ENCODE peak calls at places on chromosomes 4 and X, in ten cellular contexts. One of them, this sample, is unnamed. For H3K36me3, the result is how much of the 10 kb centered on the place peaks cover.

GRCh38 chr4:122234686-122235085 is 82.6 kb downstream of the BLTP1 start:
- DNase-seq in HCT116: no peak
- DNase-seq in HepG2: no peak
- DNase-seq in endothelial cell of umbilical vein: no peak
- DNase-seq in breast epithelium: no peak
- DNase-seq in SK-N-MC: no peak
- DNase-seq in GM23338: no peak
- DNase-seq in suprapubic skin: no peak
- DNase-seq in spleen: no peak
- DNase-seq in SK-N-SH: no peak
- DNase-seq in this sample: no peak

GRCh38 chr4:94765174-94765573 is 7.4 kb downstream of the BMPR1B start:
- DNase-seq in spleen: no peak
- DNase-seq in HepG2: no peak
- DNase-seq in SK-N-SH: no peak
- DNase-seq in breast epithelium: no peak
- DNase-seq in suprapubic skin: no peak
- DNase-seq in endothelial cell of umbilical vein: no peak
- DNase-seq in SK-N-MC: no peak
- DNase-seq in GM23338: no peak
- DNase-seq in HCT116: no peak
- DNase-seq in this sample: no peak

GRCh38 chrX:77622233-77622632 is 163.8 kb downstream of the ATRX start:
- DNase-seq in GM23338: peak
- DNase-seq in breast epithelium: no peak
- DNase-seq in suprapubic skin: no peak
- DNase-seq in SK-N-MC: no peak
- DNase-seq in spleen: no peak
- DNase-seq in HepG2: no peak
- DNase-seq in SK-N-SH: no peak
- DNase-seq in HCT116: no peak
- DNase-seq in endothelial cell of umbilical vein: no peak
- DNase-seq in this sample: no peak

GRCh38 chr4:26858035-26858918 is 2.4 kb upstream of the STIM2 start:
- DNase-seq in GM23338: no peak
- DNase-seq in SK-N-MC: no peak
- DNase-seq in HCT116: no peak
- DNase-seq in HepG2: no peak
- DNase-seq in endothelial cell of umbilical vein: no peak
- DNase-seq in breast epithelium: no peak
- DNase-seq in suprapubic skin: no peak
- DNase-seq in spleen: no peak
- DNase-seq in SK-N-SH: peak
- DNase-seq in this sample: no peak

GRCh38 chr4:143514432-143514831 is 930 bp downstream of the SMARCA5 start:
- DNase-seq in GM23338: peak
- DNase-seq in SK-N-SH: peak
- DNase-seq in HepG2: peak
- DNase-seq in endothelial cell of umbilical vein: peak
- DNase-seq in spleen: peak
- DNase-seq in SK-N-MC: no peak
- DNase-seq in suprapubic skin: peak
- DNase-seq in breast epithelium: peak
- DNase-seq in HCT116: no peak
- DNase-seq in this sample: peak

GRCh38 chr4:169604903-169605331 is 7.5 kb downstream of the NEK1 start:
- DNase-seq in SK-N-SH: peak
- DNase-seq in SK-N-MC: no peak
- DNase-seq in endothelial cell of umbilical vein: no peak
- DNase-seq in HepG2: no peak
- DNase-seq in breast epithelium: no peak
- DNase-seq in HCT116: no peak
- DNase-seq in GM23338: no peak
- DNase-seq in spleen: no peak
- DNase-seq in suprapubic skin: no peak
- DNase-seq in this sample: no peak

GRCh38 chrX:71291381-71291780 is 7.9 kb downstream of the NONO start:
- DNase-seq in endothelial cell of umbilical vein: no peak
- DNase-seq in HepG2: no peak
- DNase-seq in HCT116: no peak
- DNase-seq in spleen: no peak
- DNase-seq in breast epithelium: no peak
- DNase-seq in suprapubic skin: no peak
- DNase-seq in SK-N-SH: no peak
- DNase-seq in GM23338: no peak
- DNase-seq in SK-N-MC: no peak
- DNase-seq in this sample: no peak

GRCh38 chrX:39903343-39903742 is 194.4 kb downstream of the BCOR start:
- DNase-seq in breast epithelium: no peak
- DNase-seq in HCT116: no peak
- DNase-seq in HepG2: no peak
- DNase-seq in GM23338: no peak
- DNase-seq in spleen: no peak
- DNase-seq in SK-N-MC: no peak
- DNase-seq in endothelial cell of umbilical vein: no peak
- DNase-seq in suprapubic skin: no peak
- DNase-seq in SK-N-SH: no peak
- DNase-seq in this sample: no peak

DNA sequence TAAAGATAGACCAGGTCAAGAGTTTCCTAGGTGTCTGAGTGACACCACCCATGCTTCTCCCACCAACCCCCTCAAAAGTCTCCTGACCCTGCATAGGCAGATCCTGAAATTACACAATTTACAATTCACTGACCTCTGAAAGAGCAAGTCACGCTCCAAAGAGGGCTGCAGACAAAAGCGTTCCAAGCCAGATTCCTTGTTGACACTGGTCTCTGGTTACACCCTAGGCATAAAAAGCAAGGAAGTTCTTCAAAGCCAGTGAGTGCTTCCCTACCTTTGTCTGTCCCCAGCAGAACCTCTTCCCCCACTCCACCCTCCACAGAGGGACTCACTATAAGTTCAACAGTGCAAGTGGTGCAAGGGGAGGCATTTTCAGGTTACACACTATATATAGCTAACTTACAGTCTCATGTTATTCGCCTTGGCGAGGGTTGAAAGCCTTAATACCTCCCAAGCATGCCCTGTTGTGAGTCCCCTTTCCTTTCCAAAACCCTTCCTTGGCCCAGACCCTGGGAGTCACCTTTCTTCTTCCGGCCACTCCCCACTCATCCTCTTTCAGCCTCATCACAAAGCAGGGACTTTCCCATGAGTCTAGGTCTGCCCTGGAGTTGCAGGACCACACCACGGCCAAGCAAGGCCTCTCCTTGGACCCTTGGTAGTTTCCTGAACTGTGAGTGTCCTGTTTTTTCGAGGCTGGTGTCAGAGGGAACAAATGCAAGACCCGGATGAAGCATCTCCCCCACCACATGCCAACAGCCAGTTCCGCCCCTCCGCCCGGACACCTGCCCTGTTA is 58.0 kb upstream of the KLF3 start:
- DNase-seq in HepG2: peak
- DNase-seq in suprapubic skin: no peak
- DNase-seq in endothelial cell of umbilical vein: no peak
- DNase-seq in GM23338: peak
- DNase-seq in breast epithelium: no peak
- DNase-seq in spleen: no peak
- DNase-seq in SK-N-SH: no peak
- DNase-seq in SK-N-MC: no peak
- DNase-seq in HCT116: no peak
- DNase-seq in this sample: peak
- H3K36me3 ChIP-seq in HepG2: under half
- H3K36me3 ChIP-seq in suprapubic skin: under half
- H3K36me3 ChIP-seq in endothelial cell of umbilical vein: under half
- H3K36me3 ChIP-seq in GM23338: under half
- H3K36me3 ChIP-seq in breast epithelium: under half
- H3K36me3 ChIP-seq in spleen: under half
- H3K36me3 ChIP-seq in SK-N-SH: under half
- H3K36me3 ChIP-seq in SK-N-MC: under half
- H3K36me3 ChIP-seq in HCT116: under half
- H3K36me3 ChIP-seq in this sample: under half

GRCh38 chr4:141348589-141348988 is 127.9 kb downstream of the ZNF330 start:
- DNase-seq in HepG2: no peak
- DNase-seq in GM23338: no peak
- DNase-seq in SK-N-MC: no peak
- DNase-seq in breast epithelium: no peak
- DNase-seq in endothelial cell of umbilical vein: no peak
- DNase-seq in suprapubic skin: no peak
- DNase-seq in HCT116: no peak
- DNase-seq in spleen: no peak
- DNase-seq in SK-N-SH: no peak
- DNase-seq in this sample: no peak

GRCh38 chr4:141347738-141348524 is 127.2 kb downstream of the ZNF330 start:
- DNase-seq in HCT116: no peak
- DNase-seq in HepG2: no peak
- DNase-seq in GM23338: no peak
- DNase-seq in SK-N-MC: no peak
- DNase-seq in suprapubic skin: no peak
- DNase-seq in breast epithelium: no peak
- DNase-seq in spleen: no peak
- DNase-seq in SK-N-SH: no peak
- DNase-seq in endothelial cell of umbilical vein: peak
- DNase-seq in this sample: no peak

GRCh38 chr4:141350122-141350904 is 129.6 kb downstream of the ZNF330 start:
- DNase-seq in spleen: no peak
- DNase-seq in endothelial cell of umbilical vein: peak
- DNase-seq in HCT116: no peak
- DNase-seq in breast epithelium: no peak
- DNase-seq in HepG2: no peak
- DNase-seq in suprapubic skin: no peak
- DNase-seq in GM23338: no peak
- DNase-seq in SK-N-MC: no peak
- DNase-seq in SK-N-SH: no peak
- DNase-seq in this sample: peak

GRCh38 chr4:141340458-141340857 is 119.8 kb downstream of the ZNF330 start:
- DNase-seq in suprapubic skin: no peak
- DNase-seq in GM23338: no peak
- DNase-seq in SK-N-MC: no peak
- DNase-seq in breast epithelium: no peak
- DNase-seq in HepG2: no peak
- DNase-seq in SK-N-SH: no peak
- DNase-seq in endothelial cell of umbilical vein: no peak
- DNase-seq in spleen: no peak
- DNase-seq in HCT116: no peak
- DNase-seq in this sample: no peak

DNA sequence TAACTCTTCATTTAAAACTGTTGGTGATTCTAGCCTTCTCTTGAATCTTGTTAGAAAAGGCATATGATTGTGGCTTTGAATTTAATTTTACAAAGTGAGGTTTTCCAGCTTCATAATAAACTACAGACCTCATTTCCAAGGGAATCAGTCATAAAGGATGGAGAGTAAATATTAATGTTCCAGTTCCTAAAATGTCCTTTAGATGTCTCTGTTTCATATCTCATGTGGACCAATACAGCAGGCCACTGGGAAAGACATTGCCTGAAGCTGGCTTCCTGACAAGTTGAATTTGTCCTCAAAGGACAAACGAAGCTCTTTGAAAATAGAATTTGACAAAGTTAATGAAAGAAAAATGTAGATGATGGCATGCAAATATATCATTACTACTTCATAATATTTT is 125.4 kb downstream of the ZNF330 start:
- DNase-seq in HCT116: peak
- DNase-seq in SK-N-MC: no peak
- DNase-seq in HepG2: peak
- DNase-seq in breast epithelium: no peak
- DNase-seq in spleen: no peak
- DNase-seq in endothelial cell of umbilical vein: peak
- DNase-seq in GM23338: peak
- DNase-seq in suprapubic skin: no peak
- DNase-seq in SK-N-SH: peak
- DNase-seq in this sample: no peak
- TF ChIP-seq POLR2AphosphoS5 in HCT116: no peak
- TF ChIP-seq POLR2AphosphoS5 in SK-N-MC: no peak
- TF ChIP-seq POLR2AphosphoS5 in HepG2: no peak
- TF ChIP-seq POLR2AphosphoS5 in breast epithelium: no peak
- TF ChIP-seq POLR2AphosphoS5 in spleen: no peak
- TF ChIP-seq POLR2AphosphoS5 in endothelial cell of umbilical vein: no peak
- TF ChIP-seq POLR2AphosphoS5 in GM23338: no peak
- TF ChIP-seq POLR2AphosphoS5 in suprapubic skin: no peak
- TF ChIP-seq POLR2AphosphoS5 in SK-N-SH: no peak
- TF ChIP-seq POLR2AphosphoS5 in this sample: no peak

DNA sequence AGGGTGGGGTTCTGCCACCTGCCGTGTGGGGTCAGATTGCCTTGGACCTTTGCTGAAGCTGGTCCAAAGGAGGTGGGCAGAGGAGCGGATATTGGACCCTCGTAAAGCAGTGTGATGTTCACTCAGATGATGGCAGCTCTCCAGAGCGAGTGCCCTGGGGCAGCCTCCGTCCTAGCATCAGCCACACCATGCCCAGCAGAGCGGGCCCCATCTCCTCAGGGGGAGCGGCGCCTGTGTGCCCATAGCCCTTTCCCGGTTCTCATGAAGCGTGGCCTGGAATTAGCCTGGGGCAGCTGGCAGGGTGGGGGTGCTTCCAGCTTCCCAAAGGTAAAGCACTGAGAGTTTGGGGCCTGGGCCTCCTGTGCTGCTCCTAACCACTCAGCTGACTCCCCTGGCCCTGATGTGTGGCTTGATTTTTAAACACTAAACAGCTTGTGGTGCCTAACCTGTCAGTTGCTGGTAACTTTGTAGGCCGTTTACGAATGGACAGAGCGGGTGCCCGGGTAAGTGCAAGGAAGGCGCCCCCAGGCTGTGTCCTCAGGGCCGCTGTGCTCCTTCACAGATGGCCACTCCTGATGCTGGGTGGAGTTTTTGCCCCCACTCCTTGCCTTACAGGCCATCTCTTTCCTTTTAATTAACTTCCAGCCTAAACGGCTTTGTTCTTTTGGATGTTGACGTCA is 36.0 kb downstream of the NOP14 start:
- DNase-seq in spleen: peak
- DNase-seq in breast epithelium: no peak
- DNase-seq in endothelial cell of umbilical vein: no peak
- DNase-seq in GM23338: no peak
- DNase-seq in HCT116: no peak
- DNase-seq in SK-N-SH: no peak
- DNase-seq in HepG2: no peak
- DNase-seq in suprapubic skin: peak
- DNase-seq in SK-N-MC: no peak
- DNase-seq in this sample: no peak
- H3K36me3 ChIP-seq in spleen: half or more
- H3K36me3 ChIP-seq in breast epithelium: under half
- H3K36me3 ChIP-seq in endothelial cell of umbilical vein: under half
- H3K36me3 ChIP-seq in GM23338: under half
- H3K36me3 ChIP-seq in HCT116: under half
- H3K36me3 ChIP-seq in SK-N-SH: half or more
- H3K36me3 ChIP-seq in HepG2: half or more
- H3K36me3 ChIP-seq in suprapubic skin: half or more
- H3K36me3 ChIP-seq in SK-N-MC: under half
- H3K36me3 ChIP-seq in this sample: under half

DNA sequence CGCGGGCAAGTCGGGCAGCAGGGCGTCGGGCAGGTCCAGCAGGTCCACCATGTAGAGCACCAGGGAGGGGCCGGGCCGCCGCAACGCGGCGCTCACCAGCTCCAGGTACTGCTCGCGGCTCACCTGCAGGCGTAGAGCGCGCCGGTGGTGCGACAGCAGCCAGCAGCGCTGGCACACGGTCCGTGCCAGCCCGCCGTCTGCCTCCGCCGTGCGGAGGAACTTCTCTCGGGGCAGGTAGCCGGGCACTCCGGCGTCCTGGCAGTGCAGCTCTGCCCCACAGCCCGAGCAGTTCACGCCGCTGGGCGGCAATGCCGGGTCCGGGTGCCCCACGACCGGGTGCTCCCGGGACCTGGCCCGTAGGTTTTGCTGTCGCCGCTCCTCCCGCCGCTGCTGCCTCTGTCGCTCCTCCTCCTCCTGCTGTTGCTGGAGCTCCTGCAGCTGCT is 507 bp downstream of the NOA1 start:
- DNase-seq in HepG2: peak
- DNase-seq in suprapubic skin: peak
- DNase-seq in GM23338: peak
- DNase-seq in HCT116: peak
- DNase-seq in endothelial cell of umbilical vein: peak
- DNase-seq in SK-N-SH: peak
- DNase-seq in SK-N-MC: no peak
- DNase-seq in breast epithelium: no peak
- DNase-seq in spleen: peak
- DNase-seq in this sample: peak
- TF ChIP-seq POLR2AphosphoS5 in HepG2: no peak
- TF ChIP-seq POLR2AphosphoS5 in suprapubic skin: no peak
- TF ChIP-seq POLR2AphosphoS5 in GM23338: no peak
- TF ChIP-seq POLR2AphosphoS5 in HCT116: no peak
- TF ChIP-seq POLR2AphosphoS5 in endothelial cell of umbilical vein: no peak
- TF ChIP-seq POLR2AphosphoS5 in SK-N-SH: no peak
- TF ChIP-seq POLR2AphosphoS5 in SK-N-MC: no peak
- TF ChIP-seq POLR2AphosphoS5 in breast epithelium: no peak
- TF ChIP-seq POLR2AphosphoS5 in spleen: no peak
- TF ChIP-seq POLR2AphosphoS5 in this sample: no peak

This sample was measured in prostate gland.